ENCODE peak calls at places on chromosomes 11 and 22, in seven cellular contexts. S is HCT116, R is GM12878, B is SK-N-SH, Q is K562, Y is H1, T is HepG2. N is an unnamed sample.

GRCh38 chr22:45159652-45160462 is 3.9 kb upstream of the NUP50 start:
- DNase-seq in Q (no peak), R (no peak), Y (no peak), B (no peak), S (no peak), T (peak), N (no peak)

GRCh38 chr11:105609832-105610781 is at the start of gene GRIA4:
- DNase-seq in T (no peak), Q (no peak), Y (peak), S (no peak), B (peak), R (no peak), N (no peak)

GRCh38 chr11:45182902-45183301 is 36.5 kb downstream of the PRDM11 start:
- DNase-seq in Q (peak), Y (peak), T (no peak), R (no peak), S (peak), B (peak), N (peak)

GRCh38 chr11:95544095-95544795 is 245.3 kb downstream of the FAM76B start:
- DNase-seq in R (no peak), Q (no peak), Y (no peak), B (no peak), T (no peak), S (no peak), N (no peak)

GRCh38 chr11:108768370-108768769 is 103.5 kb downstream of the DDX10 start:
- DNase-seq in T (no peak), R (no peak), B (no peak), S (no peak), Y (no peak), Q (no peak), N (no peak)

GRCh38 chr22:33329398-33329797 is 271.2 kb upstream of the SYN3 start:
- DNase-seq in Q (no peak), T (peak), Y (no peak), R (no peak), S (no peak), B (no peak), N (no peak)

GRCh38 chr11:101127348-101127698 is 2.3 kb downstream of the PGR start:
- DNase-seq in T (no peak), R (no peak), B (no peak), S (no peak), Y (peak), Q (peak), N (no peak)

GRCh38 chr11:34637303-34637702 is 16.4 kb downstream of the EHF start:
- DNase-seq in T (no peak), S (no peak), B (no peak), Q (no peak), Y (no peak), R (no peak), N (peak)

GRCh38 chr22:49112661-49113626 is 714.7 kb downstream of the BRD1 start:
- DNase-seq in Q (no peak), T (no peak), R (no peak), Y (no peak), S (no peak), B (no peak), N (no peak)

GRCh38 chr22:30573594-30574094 is 821 bp downstream of the GAL3ST1 start:
- DNase-seq in R (no peak), Q (no peak), Y (no peak), B (no peak), T (no peak), S (no peak), N (no peak)

GRCh38 chr11:44036811-44037657 is 10.7 kb upstream of the ACCSL start:
- DNase-seq in Q (peak), S (peak), Y (peak), T (peak), R (peak), B (peak), N (peak)

GRCh38 chr11:72243567-72244316 is at the start of gene PHOX2A:
- DNase-seq in Y (no peak), Q (no peak), B (peak), S (no peak), R (no peak), T (no peak), N (no peak)

GRCh38 chr22:50545522-50546325 is at the start of gene KLHDC7B:
- DNase-seq in T (no peak), S (no peak), B (peak), Y (no peak), R (no peak), Q (no peak), N (no peak)

GRCh38 chr22:45164217-45165123 is 745 bp downstream of the NUP50 start:
- DNase-seq in Y (peak), T (no peak), S (no peak), Q (peak), B (peak), R (no peak), N (no peak)

GRCh38 chr11:92688416-92688815 is 281.0 kb upstream of the MTNR1B start:
- DNase-seq in Y (no peak), Q (no peak), T (no peak), B (no peak), S (no peak), R (no peak), N (no peak)

GRCh38 chr11:94790771-94791180 is 22.6 kb downstream of the AMOTL1 start:
- DNase-seq in B (no peak), R (no peak), Y (no peak), T (no peak), S (peak), Q (no peak), N (no peak)

GRCh38 chr11:111795333-111795985 is 29.3 kb upstream of the PPP2R1B start:
- DNase-seq in Y (no peak), T (peak), S (no peak), Q (no peak), B (no peak), R (no peak), N (no peak)

GRCh38 chr11:952406-953385 is 27.0 kb downstream of the AP2A2 start:
- DNase-seq in B (no peak), Y (no peak), S (no peak), R (no peak), T (peak), Q (no peak), N (no peak)

GRCh38 chr22:19998991-19999820 is 17.4 kb downstream of the ARVCF start:
- DNase-seq in S (no peak), R (no peak), Y (no peak), T (no peak), B (peak), Q (peak), N (no peak)

GRCh38 chr11:59425131-59425530 is 1.1 kb downstream of the OR5A2 start:
- DNase-seq in Q (no peak), S (no peak), T (no peak), Y (no peak), R (no peak), B (no peak), N (no peak)

GRCh38 chr22:35528967-35529366 is 11.7 kb upstream of the RASD2 start:
- DNase-seq in Q (no peak), T (no peak), R (no peak), Y (no peak), B (no peak), S (no peak), N (no peak)

GRCh38 chr22:29967461-29967860 is 84.5 kb downstream of the MTMR3 start:
- DNase-seq in Y (no peak), T (no peak), Q (no peak), R (no peak), B (no peak), S (no peak), N (no peak)

GRCh38 chr11:47843354-47844060 is 4.6 kb downstream of the NUP160 start:
- DNase-seq in Y (no peak), Q (no peak), B (no peak), R (no peak), S (no peak), T (no peak), N (no peak)

GRCh38 chr11:32635819-32636218 is 52.2 kb downstream of the EIF3M start:
- DNase-seq in B (no peak), T (no peak), Y (no peak), S (no peak), Q (no peak), R (no peak), N (no peak)

GRCh38 chr11:12287009-12287373 is 90.4 kb upstream of the PARVA start:
- DNase-seq in T (peak), Q (no peak), R (no peak), Y (peak), B (peak), S (peak), N (peak)

GRCh38 chr11:2311456-2312201 is 9.8 kb downstream of the TSPAN32 start:
- DNase-seq in Y (no peak), Q (no peak), B (no peak), T (no peak), S (no peak), R (no peak), N (no peak)

GRCh38 chr11:41675205-41675604 is 215.8 kb upstream of the LRRC4C start:
- DNase-seq in B (no peak), R (no peak), S (no peak), T (no peak), Q (no peak), Y (no peak), N (no peak)

GRCh38 chr11:35523351-35523768 is 2.1 kb downstream of the PAMR1 start:
- DNase-seq in B (no peak), S (no peak), Y (no peak), R (no peak), Q (no peak), T (no peak), N (no peak)

GRCh38 chr11:76781046-76781801 is 1.9 kb upstream of the TSKU start:
- DNase-seq in Q (no peak), T (peak), B (no peak), S (no peak), R (no peak), Y (no peak), N (no peak)

GRCh38 chr22:25053153-25053805 is 100.8 kb downstream of the KIAA1671 start:
- DNase-seq in Y (no peak), Q (no peak), B (no peak), T (peak), S (no peak), R (no peak), N (no peak)

GRCh38 chr11:19723572-19724342 is 11.1 kb downstream of the NAV2 start:
- DNase-seq in Q (no peak), Y (no peak), B (peak), S (peak), T (peak), R (no peak), N (peak)

GRCh38 chr22:23652286-23652685 is 20.2 kb upstream of the DRICH1 start:
- DNase-seq in R (no peak), B (no peak), T (no peak), Y (no peak), Q (no peak), S (no peak), N (no peak)

GRCh38 chr22:22558972-22559603 is at the start of gene PRAME:
- DNase-seq in Q (peak), T (peak), B (peak), S (peak), R (peak), Y (peak), N (peak)

GRCh38 chr11:32713496-32713895 is 81.0 kb downstream of the CCDC73 start:
- DNase-seq in Y (no peak), R (no peak), T (no peak), Q (no peak), S (peak), B (no peak), N (no peak)

GRCh38 chr11:119496453-119496852 is 73.5 kb upstream of the THY1 start:
- DNase-seq in T (no peak), B (peak), S (no peak), Q (no peak), Y (no peak), R (no peak), N (no peak)

GRCh38 chr11:69912911-69913451 is 93.8 kb upstream of the FGF3 start:
- DNase-seq in R (no peak), Y (peak), S (no peak), T (no peak), B (peak), Q (peak), N (peak)

GRCh38 chr22:44603774-44604173 is 98.2 kb upstream of the PRR5 start:
- DNase-seq in Y (no peak), Q (no peak), R (no peak), T (no peak), B (no peak), S (no peak), N (no peak)

GRCh38 chr11:61879152-61879551 is 12.2 kb downstream of the FADS3 start:
- DNase-seq in S (no peak), Y (no peak), B (no peak), R (no peak), Q (no peak), T (no peak), N (no peak)

GRCh38 chr11:22459053-22459452 is 120.9 kb downstream of the SLC17A6 start:
- DNase-seq in S (no peak), Q (no peak), Y (no peak), B (no peak), T (no peak), R (no peak), N (no peak)

DNA sequence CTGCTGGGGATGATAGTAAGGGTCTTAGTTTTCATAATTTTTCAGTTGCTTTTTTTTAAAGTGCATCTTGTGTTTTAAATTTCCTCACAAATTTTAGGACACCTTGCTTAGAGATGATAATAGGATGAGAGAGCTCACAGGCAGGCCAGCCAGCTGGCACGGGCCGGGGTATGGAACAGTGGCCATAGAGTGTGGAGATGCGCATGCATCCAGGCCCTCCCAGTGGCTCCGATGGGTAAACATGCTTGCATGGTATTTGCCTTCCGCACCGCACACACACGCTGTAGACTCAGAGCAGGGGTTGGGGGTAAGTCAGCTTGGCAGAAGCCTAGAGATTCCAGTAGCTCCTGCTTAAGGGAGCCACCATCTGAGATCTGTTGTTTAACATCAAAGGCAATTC is 36.3 kb downstream of the TTC12 start:
- DNase-seq in Y (no peak), B (no peak), S (no peak), R (no peak), Q (no peak), T (no peak), N (no peak)
- TF ChIP-seq JUND in Y (no peak), B (no peak), S (no peak), R (no peak), Q (no peak), T (no peak), N (no peak)

DNA sequence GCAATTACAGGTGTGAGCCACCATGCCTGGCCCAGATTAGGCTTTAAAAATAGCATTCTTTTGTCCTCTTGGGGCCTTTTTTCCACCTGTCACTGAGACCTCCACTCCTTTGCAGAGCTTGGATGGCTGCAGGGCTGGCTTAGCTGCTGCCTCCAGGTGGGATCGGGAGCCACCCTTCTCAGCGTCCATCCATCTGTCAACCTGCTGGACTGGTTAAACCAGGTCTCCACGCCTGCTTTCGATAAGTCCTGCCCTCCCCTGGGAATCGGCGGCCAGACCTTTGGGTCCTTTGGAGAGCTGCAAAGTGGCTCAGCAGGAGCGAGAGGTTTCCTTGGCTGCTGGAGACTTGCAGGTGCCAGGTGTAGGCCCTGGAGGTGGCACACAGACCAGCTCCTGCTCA is 23.4 kb upstream of the GRAMD4 start:
- DNase-seq in B (no peak), R (no peak), Y (no peak), S (peak), Q (no peak), T (no peak), N (peak)
- TF ChIP-seq JUND in B (no peak), R (no peak), Y (no peak), S (no peak), Q (no peak), T (no peak), N (no peak)

GRCh38 chr11:64960719-64961118 is 11.2 kb downstream of the MAJIN start:
- DNase-seq in Y (no peak), Q (peak), T (peak), R (no peak), B (peak), S (no peak), N (no peak)

GRCh38 chr11:64963072-64963631 is 8.8 kb downstream of the MAJIN start:
- DNase-seq in Y (no peak), T (no peak), S (no peak), B (no peak), Q (no peak), R (no peak), N (no peak)

GRCh38 chr11:64954201-64954600 is 17.7 kb downstream of the MAJIN start:
- DNase-seq in T (no peak), B (no peak), Q (no peak), S (no peak), R (no peak), Y (no peak), N (no peak)

DNA sequence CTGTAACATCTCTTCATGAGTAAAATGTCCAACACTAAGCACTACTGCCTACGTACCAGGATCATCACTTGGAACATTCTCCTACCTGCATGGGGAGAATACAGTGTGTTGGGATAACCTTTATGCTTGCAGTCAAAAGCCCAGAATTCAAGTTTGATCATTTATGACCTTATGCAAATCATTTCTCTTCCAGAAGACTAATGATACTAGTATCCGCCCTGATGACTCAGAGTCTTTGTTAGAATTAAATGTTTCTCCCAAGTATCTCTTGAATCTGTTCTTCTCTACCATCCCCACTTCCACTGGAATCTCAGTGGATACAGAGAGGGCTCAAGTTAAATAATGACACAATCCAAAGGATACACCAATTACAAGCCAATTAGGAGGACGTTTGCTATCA is 12.4 kb downstream of the MAJIN start:
- DNase-seq in T (no peak), R (no peak), Y (no peak), Q (no peak), B (no peak), S (no peak), N (no peak)
- TF ChIP-seq JUND in T (no peak), R (no peak), Y (no peak), Q (no peak), B (no peak), S (no peak), N (no peak)

DNA sequence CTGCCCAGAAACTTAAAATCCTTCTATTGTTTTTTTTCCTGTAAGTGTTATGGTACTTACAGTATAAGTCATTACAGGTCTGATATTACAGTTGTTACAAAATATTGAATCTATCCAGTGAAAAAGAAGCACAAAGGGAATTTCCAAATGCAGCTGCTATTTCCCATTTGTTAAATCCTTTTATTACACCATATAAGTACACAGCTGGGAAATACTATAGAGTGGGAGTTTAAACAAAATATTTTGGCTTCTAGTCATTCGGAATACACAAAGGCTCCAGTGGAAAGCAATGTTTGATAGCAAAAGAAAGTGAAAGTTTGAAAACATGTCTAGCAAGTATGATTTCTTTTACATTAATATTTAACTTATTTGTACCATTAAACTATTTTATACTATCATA is 17.9 kb downstream of the SOX6 start:
- DNase-seq in B (no peak), S (no peak), T (no peak), Y (no peak), R (no peak), Q (no peak), N (no peak)
- TF ChIP-seq JUND in B (no peak), S (no peak), T (no peak), Y (no peak), R (no peak), Q (no peak), N (no peak)

GRCh38 chr22:26902401-26903029 is 245.1 kb downstream of the MIAT start:
- DNase-seq in Y (no peak), B (no peak), Q (no peak), R (no peak), S (no peak), T (no peak), N (no peak)
- TF ChIP-seq JUND in Y (no peak), B (no peak), Q (no peak), R (no peak), S (no peak), T (no peak), N (no peak)